ENCODE peak calls at places on chromosomes 13 and 19, in nine cellular contexts. One of them, this sample, is unnamed.
A peak's percentile ranks its signal among the peaks of the same experiment; 100 is the strongest.

GRCh38 chr13:73303858-73304257 is 245.1 kb downstream of the KLF5 start:
- DNase-seq in IMR-90: peak; percentile 75
- DNase-seq in epithelial cell of esophagus: peak; percentile 98
- DNase-seq in AG04450: no peak
- DNase-seq in A549: no peak
- DNase-seq in lower leg skin: no peak
- DNase-seq in AG09319: no peak
- DNase-seq in GM06990: no peak
- DNase-seq in endothelial cell: no peak
- DNase-seq in this sample: no peak

GRCh38 chr19:46610851-46611770 is 10.0 kb downstream of the CALM3 start:
- DNase-seq in IMR-90: peak; percentile 36
- DNase-seq in epithelial cell of esophagus: no peak
- DNase-seq in AG04450: no peak
- DNase-seq in A549: no peak
- DNase-seq in lower leg skin: peak; percentile 79
- DNase-seq in AG09319: no peak
- DNase-seq in GM06990: no peak
- DNase-seq in endothelial cell: no peak
- DNase-seq in this sample: peak; percentile 4

GRCh38 chr13:107866666-107867623 is 348.4 kb downstream of the LIG4 start:
- DNase-seq in IMR-90: peak; percentile 66
- DNase-seq in epithelial cell of esophagus: no peak
- DNase-seq in AG04450: no peak
- DNase-seq in A549: no peak
- DNase-seq in lower leg skin: no peak
- DNase-seq in AG09319: no peak
- DNase-seq in GM06990: no peak
- DNase-seq in endothelial cell: peak; percentile 43
- DNase-seq in this sample: no peak

GRCh38 chr13:44368599-44369368 is 4.8 kb upstream of the SERP2 start:
- DNase-seq in IMR-90: no peak
- DNase-seq in epithelial cell of esophagus: no peak
- DNase-seq in AG04450: no peak
- DNase-seq in A549: no peak
- DNase-seq in lower leg skin: no peak
- DNase-seq in AG09319: no peak
- DNase-seq in GM06990: no peak
- DNase-seq in endothelial cell: no peak
- DNase-seq in this sample: no peak

GRCh38 chr19:8151499-8152035 is 2.2 kb upstream of the FBN3 start:
- DNase-seq in IMR-90: no peak
- DNase-seq in epithelial cell of esophagus: no peak
- DNase-seq in AG04450: no peak
- DNase-seq in A549: no peak
- DNase-seq in lower leg skin: no peak
- DNase-seq in AG09319: no peak
- DNase-seq in GM06990: no peak
- DNase-seq in endothelial cell: no peak
- DNase-seq in this sample: peak; percentile 22

GRCh38 chr19:12983561-12984142 is 11.6 kb upstream of the NFIX start:
- DNase-seq in IMR-90: peak; percentile 70
- DNase-seq in epithelial cell of esophagus: peak; percentile 76
- DNase-seq in AG04450: peak; percentile 30
- DNase-seq in A549: peak; percentile 52
- DNase-seq in lower leg skin: no peak
- DNase-seq in AG09319: peak; percentile 56
- DNase-seq in GM06990: peak; percentile 83
- DNase-seq in endothelial cell: peak; percentile 88
- DNase-seq in this sample: peak; percentile 93

GRCh38 chr19:51460164-51460992 is 2.1 kb upstream of the SIGLEC8 start:
- DNase-seq in IMR-90: peak; percentile 7
- DNase-seq in epithelial cell of esophagus: no peak
- DNase-seq in AG04450: no peak
- DNase-seq in A549: no peak
- DNase-seq in lower leg skin: peak; percentile 32
- DNase-seq in AG09319: no peak
- DNase-seq in GM06990: no peak
- DNase-seq in endothelial cell: no peak
- DNase-seq in this sample: no peak

GRCh38 chr19:2034729-2035589 is 16.1 kb downstream of the MKNK2 start:
- DNase-seq in IMR-90: peak; percentile 8
- DNase-seq in epithelial cell of esophagus: peak; percentile 60
- DNase-seq in AG04450: no peak
- DNase-seq in A549: no peak
- DNase-seq in lower leg skin: peak; percentile 91
- DNase-seq in AG09319: no peak
- DNase-seq in GM06990: peak; percentile 81
- DNase-seq in endothelial cell: peak; percentile 43
- DNase-seq in this sample: peak; percentile 81

GRCh38 chr19:40663712-40664692 is 26.4 kb downstream of the NUMBL start:
- DNase-seq in IMR-90: peak; percentile 50
- DNase-seq in epithelial cell of esophagus: no peak
- DNase-seq in AG04450: no peak
- DNase-seq in A549: peak; percentile 66
- DNase-seq in lower leg skin: no peak
- DNase-seq in AG09319: no peak
- DNase-seq in GM06990: no peak
- DNase-seq in endothelial cell: no peak
- DNase-seq in this sample: peak; percentile 59

GRCh38 chr13:41668130-41668757 is 210.9 kb downstream of the RGCC start:
- DNase-seq in IMR-90: peak; percentile 95
- DNase-seq in epithelial cell of esophagus: peak; percentile 91
- DNase-seq in AG04450: peak; percentile 85
- DNase-seq in A549: peak; percentile 55
- DNase-seq in lower leg skin: peak; percentile 82
- DNase-seq in AG09319: peak; percentile 89
- DNase-seq in GM06990: peak; percentile 32
- DNase-seq in endothelial cell: peak; percentile 49
- DNase-seq in this sample: peak; percentile 64

DNA sequence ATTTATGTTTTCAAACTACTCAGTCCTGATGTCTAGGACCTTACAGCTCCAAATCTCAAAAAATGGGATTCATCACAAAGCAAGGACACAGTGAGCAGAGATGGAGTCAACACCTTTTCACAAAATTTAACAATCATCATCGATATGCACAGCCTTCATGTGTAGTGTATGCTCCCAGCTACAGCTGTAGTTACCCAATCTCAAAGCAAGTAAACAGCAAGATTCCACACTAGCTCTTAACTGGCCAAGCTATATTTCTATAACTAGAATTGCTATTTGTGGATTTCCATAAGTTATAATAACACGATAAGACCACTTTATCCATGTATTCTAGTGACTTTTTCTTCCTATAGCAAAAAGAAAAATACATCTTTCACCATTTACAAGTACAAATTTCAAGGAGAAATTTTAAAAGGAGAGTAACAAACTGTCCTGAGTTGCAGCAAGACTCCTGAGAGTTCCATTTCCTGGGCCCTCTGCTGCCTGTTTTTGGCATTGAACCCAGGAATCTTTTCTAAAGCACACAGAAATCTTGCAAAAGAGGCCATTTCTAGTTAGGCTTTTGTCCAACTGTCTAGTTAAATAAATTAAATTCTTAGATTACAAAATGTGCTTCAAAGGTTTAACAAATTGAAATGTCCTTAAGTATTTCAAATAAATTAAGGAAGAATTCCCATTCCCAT is 460.6 kb downstream of the FGF14 start:
- DNase-seq in IMR-90: peak; percentile 2
- DNase-seq in epithelial cell of esophagus: peak; percentile 12
- DNase-seq in AG04450: no peak
- DNase-seq in A549: no peak
- DNase-seq in lower leg skin: no peak
- DNase-seq in AG09319: no peak
- DNase-seq in GM06990: no peak
- DNase-seq in endothelial cell: no peak
- DNase-seq in this sample: no peak
- TF ChIP-seq CTCF in IMR-90: peak; percentile 19
- TF ChIP-seq CTCF in epithelial cell of esophagus: peak; percentile 48
- TF ChIP-seq CTCF in AG04450: peak; percentile 29
- TF ChIP-seq CTCF in A549: no peak
- TF ChIP-seq CTCF in lower leg skin: no peak
- TF ChIP-seq CTCF in AG09319: peak; percentile 32
- TF ChIP-seq CTCF in GM06990: peak; percentile 16
- TF ChIP-seq CTCF in endothelial cell: no peak
- TF ChIP-seq CTCF in this sample: no peak

GRCh38 chr19:39501340-39501739 is 2.6 kb downstream of the DLL3 start:
- DNase-seq in IMR-90: no peak
- DNase-seq in epithelial cell of esophagus: no peak
- DNase-seq in AG04450: no peak
- DNase-seq in A549: no peak
- DNase-seq in lower leg skin: no peak
- DNase-seq in AG09319: no peak
- DNase-seq in GM06990: no peak
- DNase-seq in endothelial cell: no peak
- DNase-seq in this sample: no peak

GRCh38 chr19:39499082-39499642 is 415 bp downstream of the DLL3 start:
- DNase-seq in IMR-90: no peak
- DNase-seq in epithelial cell of esophagus: peak; percentile 37
- DNase-seq in AG04450: no peak
- DNase-seq in A549: no peak
- DNase-seq in lower leg skin: no peak
- DNase-seq in AG09319: no peak
- DNase-seq in GM06990: no peak
- DNase-seq in endothelial cell: peak; percentile 53
- DNase-seq in this sample: no peak

GRCh38 chr19:39500543-39500942 is 1.8 kb downstream of the DLL3 start:
- DNase-seq in IMR-90: no peak
- DNase-seq in epithelial cell of esophagus: no peak
- DNase-seq in AG04450: no peak
- DNase-seq in A549: no peak
- DNase-seq in lower leg skin: no peak
- DNase-seq in AG09319: no peak
- DNase-seq in GM06990: no peak
- DNase-seq in endothelial cell: no peak
- DNase-seq in this sample: no peak

GRCh38 chr19:39499932-39500331 is 1.2 kb downstream of the DLL3 start:
- DNase-seq in IMR-90: no peak
- DNase-seq in epithelial cell of esophagus: no peak
- DNase-seq in AG04450: no peak
- DNase-seq in A549: no peak
- DNase-seq in lower leg skin: no peak
- DNase-seq in AG09319: no peak
- DNase-seq in GM06990: no peak
- DNase-seq in endothelial cell: no peak
- DNase-seq in this sample: no peak

GRCh38 chr19:39502640-39503417 is 4.1 kb downstream of the DLL3 start:
- DNase-seq in IMR-90: peak; percentile 73
- DNase-seq in epithelial cell of esophagus: peak; percentile 78
- DNase-seq in AG04450: no peak
- DNase-seq in A549: peak; percentile 97
- DNase-seq in lower leg skin: peak; percentile 87
- DNase-seq in AG09319: peak; percentile 28
- DNase-seq in GM06990: peak; percentile 89
- DNase-seq in endothelial cell: peak; percentile 89
- DNase-seq in this sample: peak; percentile 94
- TF ChIP-seq CTCF in IMR-90: peak; percentile 87
- TF ChIP-seq CTCF in epithelial cell of esophagus: peak; percentile 40
- TF ChIP-seq CTCF in AG04450: peak; percentile 47
- TF ChIP-seq CTCF in A549: peak; percentile 99
- TF ChIP-seq CTCF in lower leg skin: no peak
- TF ChIP-seq CTCF in AG09319: peak; percentile 23
- TF ChIP-seq CTCF in GM06990: peak; percentile 61
- TF ChIP-seq CTCF in endothelial cell: peak; percentile 100
- TF ChIP-seq CTCF in this sample: peak; percentile 93

GRCh38 chr19:42229263-42229854 is 9.2 kb downstream of the ZNF526 start:
- DNase-seq in IMR-90: no peak
- DNase-seq in epithelial cell of esophagus: no peak
- DNase-seq in AG04450: no peak
- DNase-seq in A549: no peak
- DNase-seq in lower leg skin: no peak
- DNase-seq in AG09319: no peak
- DNase-seq in GM06990: no peak
- DNase-seq in endothelial cell: no peak
- DNase-seq in this sample: no peak
- TF ChIP-seq CTCF in IMR-90: no peak
- TF ChIP-seq CTCF in epithelial cell of esophagus: no peak
- TF ChIP-seq CTCF in AG04450: no peak
- TF ChIP-seq CTCF in A549: no peak
- TF ChIP-seq CTCF in lower leg skin: no peak
- TF ChIP-seq CTCF in AG09319: no peak
- TF ChIP-seq CTCF in GM06990: no peak
- TF ChIP-seq CTCF in endothelial cell: no peak
- TF ChIP-seq CTCF in this sample: no peak

GRCh38 chr19:35143231-35143715 is at the start of gene FXYD7:
- DNase-seq in IMR-90: no peak
- DNase-seq in epithelial cell of esophagus: no peak
- DNase-seq in AG04450: no peak
- DNase-seq in A549: no peak
- DNase-seq in lower leg skin: no peak
- DNase-seq in AG09319: no peak
- DNase-seq in GM06990: no peak
- DNase-seq in endothelial cell: peak; percentile 26
- DNase-seq in this sample: no peak
- TF ChIP-seq CTCF in IMR-90: no peak
- TF ChIP-seq CTCF in epithelial cell of esophagus: no peak
- TF ChIP-seq CTCF in AG04450: no peak
- TF ChIP-seq CTCF in A549: peak; percentile 1
- TF ChIP-seq CTCF in lower leg skin: no peak
- TF ChIP-seq CTCF in AG09319: no peak
- TF ChIP-seq CTCF in GM06990: no peak
- TF ChIP-seq CTCF in endothelial cell: peak; percentile 65
- TF ChIP-seq CTCF in this sample: no peak

DNA sequence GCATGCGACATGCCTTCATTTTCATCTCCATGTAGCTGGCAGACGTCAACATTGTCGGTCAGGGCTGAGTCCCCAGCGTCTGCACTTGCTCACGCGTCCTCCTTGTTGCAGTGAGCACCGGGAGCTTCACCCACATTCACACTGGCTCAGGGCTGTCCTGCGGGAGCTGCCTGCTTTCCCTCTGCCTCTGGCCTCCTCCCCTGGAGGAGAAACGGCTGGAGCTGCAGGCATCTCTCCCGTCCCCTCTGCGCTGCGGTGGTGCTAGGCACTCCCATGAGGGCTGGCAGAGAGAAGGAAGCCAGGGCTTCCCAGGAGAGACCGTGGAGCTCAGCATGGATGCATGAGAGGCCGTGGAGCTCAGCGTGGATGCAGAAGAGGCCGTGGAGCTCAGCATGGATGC is 18.4 kb upstream of the TMEM255B start:
- DNase-seq in IMR-90: no peak
- DNase-seq in epithelial cell of esophagus: no peak
- DNase-seq in AG04450: no peak
- DNase-seq in A549: no peak
- DNase-seq in lower leg skin: no peak
- DNase-seq in AG09319: no peak
- DNase-seq in GM06990: no peak
- DNase-seq in endothelial cell: no peak
- DNase-seq in this sample: no peak
- TF ChIP-seq CTCF in IMR-90: no peak
- TF ChIP-seq CTCF in epithelial cell of esophagus: no peak
- TF ChIP-seq CTCF in AG04450: no peak
- TF ChIP-seq CTCF in A549: no peak
- TF ChIP-seq CTCF in lower leg skin: no peak
- TF ChIP-seq CTCF in AG09319: no peak
- TF ChIP-seq CTCF in GM06990: no peak
- TF ChIP-seq CTCF in endothelial cell: no peak
- TF ChIP-seq CTCF in this sample: no peak

This sample was measured in GM20000.